ENCODE peak calls at places on chromosome 17, in five cellular contexts. K is H1, C is fibroblast of lung, Z is PC-3, P is A673. A is an unnamed sample.

GRCh38 chr17:52157603-52158449 is 688 bp downstream of the CA10 start:
- DNase-seq in K (peak; percentile 72), C (no peak), Z (no peak), P (no peak), A (no peak)

GRCh38 chr17:2396568-2397246 is 4.2 kb downstream of the MNT start:
- DNase-seq in K (peak; percentile 89), C (peak; percentile 99), Z (peak; percentile 89), P (peak; percentile 95), A (no peak)

GRCh38 chr17:62696726-62697490 is 69.4 kb downstream of the MRC2 start:
- DNase-seq in K (no peak), C (no peak), Z (no peak), P (no peak), A (no peak)

GRCh38 chr17:82666931-82667667 is 18.9 kb upstream of the WDR45B start:
- DNase-seq in K (no peak), C (no peak), Z (no peak), P (no peak), A (no peak)

GRCh38 chr17:42174126-42174783 is 6.7 kb downstream of the KCNH4 start:
- DNase-seq in K (no peak), C (no peak), Z (no peak), P (no peak), A (no peak)

GRCh38 chr17:80455328-80455710 is 21.1 kb downstream of the NPTX1 start:
- DNase-seq in K (no peak), C (no peak), Z (peak; percentile 54), P (no peak), A (no peak)

GRCh38 chr17:3890082-3890892 is 2.6 kb downstream of the CAMKK1 start:
- DNase-seq in K (no peak), C (peak; percentile 81), Z (peak; percentile 87), P (peak; percentile 92), A (peak; percentile 54)

GRCh38 chr17:8289103-8289397 is 580 bp downstream of the RANGRF start:
- DNase-seq in K (peak; percentile 93), C (no peak), Z (no peak), P (peak; percentile 66), A (no peak)

GRCh38 chr17:66834919-66835454 is at the start of gene CACNG5:
- DNase-seq in K (peak; percentile 80), C (no peak), Z (no peak), P (peak; percentile 33), A (no peak)

GRCh38 chr17:64661981-64662773 is at the start of gene SMURF2:
- DNase-seq in K (peak; percentile 83), C (peak; percentile 53), Z (peak; percentile 74), P (peak; percentile 81), A (no peak)

GRCh38 chr17:20280051-20280450 is 187.3 kb downstream of the LGALS9B start:
- DNase-seq in K (no peak), C (no peak), Z (no peak), P (no peak), A (no peak)

GRCh38 chr17:67606896-67607604 is 110.7 kb upstream of the NOL11 start:
- DNase-seq in K (no peak), C (no peak), Z (no peak), P (peak; percentile 44), A (no peak)

GRCh38 chr17:77130521-77130920 is 10.2 kb upstream of the SEC14L1 start:
- DNase-seq in K (no peak), C (no peak), Z (no peak), P (no peak), A (no peak)

GRCh38 chr17:17557796-17558195 is 33.7 kb downstream of the PEMT start:
- DNase-seq in K (no peak), C (no peak), Z (no peak), P (no peak), A (no peak)

GRCh38 chr17:45170976-45171337 is 9.3 kb downstream of the HEXIM2 start:
- DNase-seq in K (no peak), C (peak; percentile 86), Z (peak; percentile 88), P (no peak), A (peak; percentile 92)

GRCh38 chr17:19897108-19897854 is 29.5 kb upstream of the ULK2 start:
- DNase-seq in K (no peak), C (peak; percentile 38), Z (peak; percentile 85), P (no peak), A (no peak)

GRCh38 chr17:76077582-76078110 is 1.3 kb upstream of the ZACN start:
- DNase-seq in K (no peak), C (no peak), Z (peak; percentile 19), P (no peak), A (no peak)

GRCh38 chr17:33055171-33055611 is 63.5 kb downstream of the SPACA3 start:
- DNase-seq in K (no peak), C (no peak), Z (no peak), P (no peak), A (no peak)

GRCh38 chr17:82923366-82924113 is 83.7 kb upstream of the ZNF750 start:
- DNase-seq in K (no peak), C (no peak), Z (no peak), P (no peak), A (no peak)

GRCh38 chr17:4529533-4530152 is 25.5 kb downstream of the MYBBP1A start:
- DNase-seq in K (no peak), C (no peak), Z (no peak), P (no peak), A (no peak)

GRCh38 chr17:55688057-55688456 is 34.6 kb downstream of the TMEM100 start:
- DNase-seq in K (no peak), C (no peak), Z (no peak), P (peak; percentile 52), A (no peak)

GRCh38 chr17:54903375-54903774 is 2.7 kb downstream of the TOM1L1 start:
- DNase-seq in K (no peak), C (peak; percentile 8), Z (no peak), P (no peak), A (no peak)

GRCh38 chr17:77286641-77287431 is 146.1 kb downstream of the SEC14L1 start:
- DNase-seq in K (no peak), C (peak; percentile 41), Z (peak; percentile 99), P (no peak), A (peak; percentile 95)

GRCh38 chr17:34709108-34709779 is 129.9 kb downstream of the TMEM132E start:
- DNase-seq in K (no peak), C (no peak), Z (no peak), P (no peak), A (no peak)

GRCh38 chr17:55448681-55449080 is 27.0 kb upstream of the MMD start:
- DNase-seq in K (no peak), C (peak; percentile 84), Z (peak; percentile 60), P (peak; percentile 54), A (no peak)

GRCh38 chr17:11928436-11928835 is 68.8 kb downstream of the ZNF18 start:
- DNase-seq in K (no peak), C (no peak), Z (no peak), P (peak; percentile 22), A (no peak)

GRCh38 chr17:9907131-9907530 is 2.1 kb upstream of the RCVRN start:
- DNase-seq in K (no peak), C (no peak), Z (no peak), P (no peak), A (no peak)

GRCh38 chr17:50111687-50112655 is 16.8 kb downstream of the PDK2 start:
- DNase-seq in K (peak; percentile 55), C (no peak), Z (no peak), P (no peak), A (no peak)

DNA sequence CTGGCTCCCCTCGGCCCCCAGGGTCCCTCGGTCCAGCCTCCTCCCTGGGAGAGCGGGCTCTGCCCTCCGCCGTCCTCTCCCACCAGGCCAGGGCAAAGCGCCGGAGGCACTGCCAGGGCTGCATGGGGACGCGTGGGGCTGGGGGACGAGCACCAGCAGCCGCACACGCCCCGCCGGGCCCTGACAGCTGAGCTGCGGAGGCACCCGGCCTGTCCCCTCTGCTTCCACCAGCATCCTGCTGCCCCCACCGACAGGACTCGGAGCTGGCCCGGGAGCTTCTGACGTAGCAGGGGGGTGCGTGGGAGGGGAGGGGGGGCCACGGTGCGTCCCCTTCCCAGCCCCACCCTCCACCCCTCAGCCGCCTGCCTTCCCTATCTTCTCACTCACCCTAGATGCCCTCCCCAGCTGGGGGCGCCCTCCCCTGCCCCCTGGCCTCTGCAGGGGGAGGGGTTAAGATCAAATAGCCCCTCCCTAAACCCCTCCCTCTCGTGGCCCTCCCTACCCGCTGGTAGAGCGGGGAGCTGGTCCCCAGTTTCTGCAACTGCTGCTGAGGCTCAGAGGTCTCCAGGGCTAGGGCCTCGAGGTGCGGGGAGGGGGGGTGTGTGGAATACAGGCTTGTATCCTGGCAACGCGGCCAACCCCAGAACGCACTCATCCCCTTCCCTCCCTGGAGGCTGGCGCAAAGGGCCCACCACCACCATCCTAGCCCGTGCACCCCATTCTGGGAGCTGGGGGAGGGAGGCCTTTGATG is 1.1 kb downstream of the SRCIN1 start:
- DNase-seq in K (peak; percentile 82), C (no peak), Z (no peak), P (no peak), A (no peak)
- TF ChIP-seq EZH2 in K (no peak), C (peak; percentile 31), Z (no peak), P (no peak), A (no peak)

GRCh38 chr17:48571826-48572417 is 6.2 kb downstream of the HOXB4 start:
- DNase-seq in K (no peak), C (no peak), Z (no peak), P (no peak), A (no peak)

GRCh38 chr17:48569676-48570324 is 8.3 kb downstream of the HOXB4 start:
- DNase-seq in K (no peak), C (peak; percentile 63), Z (no peak), P (no peak), A (no peak)

GRCh38 chr17:48570325-48571023 is 7.7 kb downstream of the HOXB4 start:
- DNase-seq in K (no peak), C (peak; percentile 60), Z (no peak), P (no peak), A (no peak)

GRCh38 chr17:48568499-48569259 is 9.5 kb downstream of the HOXB4 start:
- DNase-seq in K (no peak), C (peak; percentile 93), Z (no peak), P (peak; percentile 52), A (no peak)

GRCh38 chr17:48571024-48571818 is 6.9 kb downstream of the HOXB4 start:
- DNase-seq in K (no peak), C (peak; percentile 83), Z (no peak), P (no peak), A (no peak)
- TF ChIP-seq EZH2 in K (peak; percentile 63), C (no peak), Z (no peak), P (no peak), A (no peak)

GRCh38 chr17:48593126-48593829 is at the start of gene HOXB5:
- DNase-seq in K (no peak), C (no peak), Z (no peak), P (no peak), A (no peak)
- TF ChIP-seq EZH2 in K (peak; percentile 80), C (no peak), Z (no peak), P (no peak), A (peak; percentile 70)

DNA sequence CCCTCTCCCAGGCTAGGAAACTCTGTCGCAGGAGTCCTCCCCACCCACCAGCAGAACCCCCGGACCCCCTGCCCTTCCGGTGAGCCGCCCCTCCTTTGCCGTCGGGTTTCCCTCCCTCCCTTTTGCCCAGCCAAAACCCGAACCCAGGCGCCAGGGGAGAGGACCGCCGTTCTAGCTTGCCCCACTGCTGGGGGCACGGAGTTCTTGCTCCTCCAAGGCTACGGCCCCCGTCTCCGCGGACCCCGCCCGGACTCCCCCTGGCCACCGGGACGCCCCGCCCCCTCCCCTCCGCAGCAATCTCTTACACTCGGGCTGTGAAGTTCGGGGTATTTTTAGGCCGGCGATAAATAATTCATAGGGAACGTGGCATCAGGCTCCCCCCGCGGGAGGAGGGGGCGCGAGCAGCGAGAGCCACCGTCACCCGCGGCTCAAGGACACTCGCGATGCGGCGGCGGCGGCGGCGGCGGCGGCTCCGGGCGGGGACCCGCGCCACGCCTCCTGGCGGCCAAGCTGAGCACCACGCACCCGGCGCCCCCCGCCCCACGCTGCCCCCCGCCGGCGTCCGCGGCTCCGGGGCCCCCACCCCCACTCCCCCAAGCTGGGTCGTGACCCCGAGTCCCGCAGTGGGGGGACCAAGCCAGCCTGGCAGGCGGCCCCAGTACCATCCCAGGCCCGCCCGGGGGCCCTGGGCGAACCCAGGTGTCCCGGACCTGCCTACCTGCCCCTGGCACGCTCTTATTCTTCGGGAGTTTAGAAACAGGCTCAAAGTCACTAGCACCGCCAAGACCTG is at the start of gene GRIN2C:
- DNase-seq in K (peak; percentile 69), C (no peak), Z (no peak), P (peak; percentile 39), A (no peak)
- TF ChIP-seq EZH2 in K (no peak), C (no peak), Z (no peak), P (no peak), A (no peak)

A was measured in keratinocyte.